ENCODE peak calls at places on chromosomes 13 and 19, in five cellular contexts. P is EL, V is ovary, S is AG10803, Z is Right ventricle myocardium superior. D is an unnamed sample.

GRCh38 chr19:7480222-7480974 is 8.4 kb downstream of the PEX11G start:
- DNase-seq in P (no peak), V (peak), S (no peak), Z (no peak), D (no peak)

GRCh38 chr19:6802336-6803035 is 30.0 kb downstream of the VAV1 start:
- DNase-seq in P (peak), V (no peak), S (no peak), Z (peak), D (peak)

GRCh38 chr19:33674575-33675367 is 53.0 kb downstream of the CHST8 start:
- DNase-seq in P (no peak), V (no peak), S (no peak), Z (no peak), D (no peak)

GRCh38 chr13:35979378-35979911 is 151.7 kb downstream of the DCLK1 start:
- DNase-seq in P (peak), V (peak), S (peak), Z (peak), D (no peak)

GRCh38 chr13:60261432-60262351 is 98.0 kb upstream of the DIAPH3 start:
- DNase-seq in P (no peak), V (no peak), S (no peak), Z (no peak), D (no peak)

GRCh38 chr13:98766120-98766519 is 13.6 kb upstream of the SLC15A1 start:
- DNase-seq in P (no peak), V (no peak), S (no peak), Z (no peak), D (no peak)

GRCh38 chr13:109764474-109765292 is 21.7 kb downstream of the IRS2 start:
- DNase-seq in P (no peak), V (no peak), S (no peak), Z (no peak), D (no peak)

GRCh38 chr19:45290381-45290931 is 32.2 kb downstream of the CKM start:
- DNase-seq in P (no peak), V (no peak), S (no peak), Z (no peak), D (no peak)

GRCh38 chr19:294341-294818 is 3.2 kb upstream of the PLPP2 start:
- DNase-seq in P (peak), V (no peak), S (peak), Z (no peak), D (no peak)

GRCh38 chr13:30119476-30119875 is 187.9 kb downstream of the KATNAL1 start:
- DNase-seq in P (peak), V (no peak), S (peak), Z (no peak), D (no peak)

GRCh38 chr13:49441846-49442245 is 2.0 kb downstream of the CAB39L start:
- DNase-seq in P (peak), V (no peak), S (no peak), Z (no peak), D (no peak)

GRCh38 chr13:21668665-21669599 is 1.9 kb upstream of the FGF9 start:
- DNase-seq in P (peak), V (no peak), S (peak), Z (no peak), D (peak)

GRCh38 chr19:58279042-58279924 is 528 bp downstream of the ZNF8 start:
- DNase-seq in P (peak), V (peak), S (peak), Z (peak), D (no peak)

GRCh38 chr19:15196683-15197005 is 4.2 kb downstream of the NOTCH3 start:
- DNase-seq in P (no peak), V (no peak), S (no peak), Z (no peak), D (no peak)

GRCh38 chr13:49343731-49344130 is 96.0 kb downstream of the CDADC1 start:
- DNase-seq in P (no peak), V (no peak), S (no peak), Z (no peak), D (no peak)

GRCh38 chr19:42154471-42155323 is 22.5 kb upstream of the POU2F2 start:
- DNase-seq in P (no peak), V (no peak), S (no peak), Z (no peak), D (peak)

GRCh38 chr19:3440082-3440481 is 40.2 kb downstream of the SMIM24 start:
- DNase-seq in P (peak), V (no peak), S (no peak), Z (peak), D (peak)

GRCh38 chr19:2026770-2027169 is 11.3 kb upstream of the BTBD2 start:
- DNase-seq in P (no peak), V (no peak), S (no peak), Z (no peak), D (no peak)